ENCODE peak calls at places on chromosome 22, in ten cellular contexts. G is iris pigment epithelial cell; B is GM06990; F is cardiac muscle cell; U is activated T-cell treated with anti-CD3 and anti-CD28 coated beads, Interleukin-2, amount 50 U/mL, for 72 hours; M is EL; W is fibroblast of the aortic adventitia; Y is EH; S is HS-5; Z is hypothalamus. Q is an unnamed sample.

GRCh38 chr22:19523240-19524169 is 705 bp downstream of the CLDN5 start:
- DNase-seq in G (peak), B (peak), F (peak), U (peak), M (peak), W (peak), Y (peak), S (no peak), Z (no peak), Q (no peak)

GRCh38 chr22:43098356-43098755 is 9.2 kb upstream of the TTLL1 start:
- DNase-seq in G (no peak), B (no peak), F (peak), U (no peak), M (no peak), W (no peak), Y (no peak), S (no peak), Z (no peak), Q (no peak)

GRCh38 chr22:22767876-22768602 is 119.6 kb upstream of the IGLL5 start:
- DNase-seq in G (no peak), B (no peak), F (peak), U (no peak), M (no peak), W (no peak), Y (no peak), S (no peak), Z (no peak), Q (no peak)

GRCh38 chr22:24060375-24060788 is 49.3 kb downstream of the CABIN1 start:
- DNase-seq in G (peak), B (no peak), F (peak), U (no peak), M (peak), W (peak), Y (peak), S (peak), Z (no peak), Q (no peak)

GRCh38 chr22:19178065-19178658 is 374 bp downstream of the SLC25A1 start:
- DNase-seq in G (peak), B (peak), F (no peak), U (peak), M (no peak), W (peak), Y (peak), S (no peak), Z (peak), Q (peak)

GRCh38 chr22:37607010-37607911 is 1.4 kb upstream of the GGA1 start:
- DNase-seq in G (peak), B (peak), F (peak), U (peak), M (peak), W (peak), Y (peak), S (no peak), Z (peak), Q (peak)

GRCh38 chr22:18000441-18001039 is 23.8 kb downstream of the MICAL3 start:
- DNase-seq in G (no peak), B (peak), F (peak), U (peak), M (peak), W (peak), Y (peak), S (no peak), Z (no peak), Q (peak)

GRCh38 chr22:39316440-39317083 is 2.9 kb downstream of the RPL3 start:
- DNase-seq in G (peak), B (no peak), F (peak), U (peak), M (peak), W (peak), Y (peak), S (no peak), Z (peak), Q (peak)

GRCh38 chr22:22080270-22080669 is 97.7 kb upstream of the TOP3B start:
- DNase-seq in G (no peak), B (no peak), F (no peak), U (no peak), M (no peak), W (no peak), Y (no peak), S (no peak), Z (no peak), Q (no peak)

GRCh38 chr22:46865052-46865434 is 102.6 kb downstream of the TBC1D22A start:
- DNase-seq in G (no peak), B (no peak), F (no peak), U (no peak), M (no peak), W (no peak), Y (no peak), S (no peak), Z (no peak), Q (no peak)

GRCh38 chr22:37781434-37782059 is 26.2 kb upstream of the GCAT start:
- DNase-seq in G (no peak), B (no peak), F (no peak), U (no peak), M (no peak), W (peak), Y (peak), S (no peak), Z (no peak), Q (no peak)

GRCh38 chr22:24983151-24983550 is 30.6 kb downstream of the KIAA1671 start:
- DNase-seq in G (no peak), B (no peak), F (no peak), U (no peak), M (no peak), W (no peak), Y (no peak), S (no peak), Z (no peak), Q (no peak)

GRCh38 chr22:43723816-43724215 is 88.3 kb downstream of the EFCAB6 start:
- DNase-seq in G (no peak), B (no peak), F (peak), U (no peak), M (no peak), W (peak), Y (peak), S (peak), Z (no peak), Q (no peak)